ENCODE peak calls at places on chromosomes 1 and 21, in four cellular contexts. Y is C1 segment of cervical spinal cord, V is NCI-H446 treated with DMSO at 0.1 percent for 48 hours, U is GM12865. X is an unnamed sample.

GRCh38 chr1:220272047-220272840 is at the start of gene RAB3GAP2:
- DNase-seq in U (peak; percentile 98), V (peak; percentile 94), Y (peak; percentile 94), X (peak; percentile 94)

GRCh38 chr1:152752225-152752624 is 5.6 kb upstream of the KPRP start:
- DNase-seq in Y (no peak), U (no peak), V (no peak), X (no peak)

GRCh38 chr21:33021150-33021549 is 4.6 kb upstream of the OLIG2 start:
- DNase-seq in U (no peak), Y (no peak), V (no peak), X (no peak)

GRCh38 chr1:15650433-15650832 is 33.2 kb downstream of the DDI2 start:
- DNase-seq in Y (no peak), V (no peak), U (no peak), X (no peak)

GRCh38 chr1:200969726-200970521 is 53.6 kb downstream of the KIF21B start:
- DNase-seq in V (no peak), Y (no peak), U (peak; percentile 85), X (no peak)

GRCh38 chr1:202802998-202803932 is 5.0 kb downstream of the KDM5B start:
- DNase-seq in U (no peak), Y (no peak), V (no peak), X (no peak)

GRCh38 chr1:54806931-54807611 is 5.9 kb upstream of the TTC22 start:
- DNase-seq in U (peak; percentile 23), Y (no peak), V (no peak), X (no peak)

GRCh38 chr1:216600730-216601426 is 122.4 kb downstream of the ESRRG start:
- DNase-seq in V (no peak), Y (peak; percentile 94), U (peak; percentile 49), X (no peak)

GRCh38 chr1:10106241-10106640 is 73.5 kb downstream of the UBE4B start:
- DNase-seq in Y (no peak), V (no peak), U (no peak), X (no peak)